ENCODE peak calls at places on chromosomes 11 and 22, in four cellular contexts. One of them, this sample, is unnamed.

GRCh38 chr22:43642319-43642718 is 169.8 kb downstream of the EFCAB6 start:
- DNase-seq in fibroblast of mammary gland: no peak
- DNase-seq in dorsolateral prefrontal cortex: no peak
- DNase-seq in pancreas: no peak
- DNase-seq in this sample: no peak

GRCh38 chr11:1252371-1253102 is 29.7 kb downstream of the MUC5B start:
- DNase-seq in fibroblast of mammary gland: no peak
- DNase-seq in pancreas: no peak
- DNase-seq in dorsolateral prefrontal cortex: no peak
- DNase-seq in this sample: no peak

GRCh38 chr11:46603704-46604308 is 10.0 kb upstream of the AMBRA1 start:
- DNase-seq in fibroblast of mammary gland: no peak
- DNase-seq in pancreas: no peak
- DNase-seq in dorsolateral prefrontal cortex: no peak
- DNase-seq in this sample: no peak

GRCh38 chr22:43884600-43885318 is 7.1 kb downstream of the PNPLA5 start:
- DNase-seq in dorsolateral prefrontal cortex: peak; percentile 58
- DNase-seq in pancreas: peak; percentile 51
- DNase-seq in fibroblast of mammary gland: peak; percentile 49
- DNase-seq in this sample: no peak

GRCh38 chr11:86692746-86693145 is 20.3 kb upstream of the ME3 start:
- DNase-seq in fibroblast of mammary gland: no peak
- DNase-seq in pancreas: no peak
- DNase-seq in dorsolateral prefrontal cortex: no peak
- DNase-seq in this sample: no peak

GRCh38 chr22:39617761-39618757 is 47.5 kb downstream of the CACNA1I start:
- DNase-seq in dorsolateral prefrontal cortex: no peak
- DNase-seq in pancreas: no peak
- DNase-seq in fibroblast of mammary gland: no peak
- DNase-seq in this sample: no peak

GRCh38 chr11:115860246-115860645 is 356.0 kb upstream of the CADM1 start:
- DNase-seq in fibroblast of mammary gland: no peak
- DNase-seq in pancreas: no peak
- DNase-seq in dorsolateral prefrontal cortex: no peak
- DNase-seq in this sample: no peak

GRCh38 chr11:60195923-60196368 is 13.1 kb upstream of the MS4A6A start:
- DNase-seq in dorsolateral prefrontal cortex: no peak
- DNase-seq in pancreas: no peak
- DNase-seq in fibroblast of mammary gland: no peak
- DNase-seq in this sample: no peak

GRCh38 chr22:38734203-38735100 is 21.3 kb downstream of the SUN2 start:
- DNase-seq in dorsolateral prefrontal cortex: peak; percentile 28
- DNase-seq in pancreas: no peak
- DNase-seq in fibroblast of mammary gland: no peak
- DNase-seq in this sample: no peak

GRCh38 chr11:47143322-47143721 is 33.4 kb downstream of the ARFGAP2 start:
- DNase-seq in pancreas: no peak
- DNase-seq in fibroblast of mammary gland: peak; percentile 57
- DNase-seq in dorsolateral prefrontal cortex: no peak
- DNase-seq in this sample: no peak

GRCh38 chr11:1814691-1815090 is 20.1 kb upstream of the SYT8 start:
- DNase-seq in fibroblast of mammary gland: no peak
- DNase-seq in pancreas: no peak
- DNase-seq in dorsolateral prefrontal cortex: no peak
- DNase-seq in this sample: no peak

GRCh38 chr11:76174330-76174729 is 32.0 kb downstream of the WNT11 start:
- DNase-seq in fibroblast of mammary gland: no peak
- DNase-seq in pancreas: no peak
- DNase-seq in dorsolateral prefrontal cortex: no peak
- DNase-seq in this sample: no peak

GRCh38 chr11:42542336-42542735 is 769.5 kb upstream of the API5 start:
- DNase-seq in dorsolateral prefrontal cortex: no peak
- DNase-seq in pancreas: no peak
- DNase-seq in fibroblast of mammary gland: no peak
- DNase-seq in this sample: no peak

GRCh38 chr11:67277231-67277961 is 11.1 kb downstream of the GRK2 start:
- DNase-seq in dorsolateral prefrontal cortex: peak; percentile 63
- DNase-seq in pancreas: no peak
- DNase-seq in fibroblast of mammary gland: peak; percentile 65
- DNase-seq in this sample: no peak

GRCh38 chr11:66259976-66260375 is 8.5 kb upstream of the RAB1B start:
- DNase-seq in fibroblast of mammary gland: no peak
- DNase-seq in pancreas: no peak
- DNase-seq in dorsolateral prefrontal cortex: no peak
- DNase-seq in this sample: no peak

GRCh38 chr22:46646531-46647211 is 26.5 kb downstream of the GRAMD4 start:
- DNase-seq in fibroblast of mammary gland: no peak
- DNase-seq in pancreas: no peak
- DNase-seq in dorsolateral prefrontal cortex: no peak
- DNase-seq in this sample: no peak

GRCh38 chr11:58227956-58228615 is 632 bp downstream of the OR10Q1 start:
- DNase-seq in pancreas: no peak
- DNase-seq in fibroblast of mammary gland: no peak
- DNase-seq in dorsolateral prefrontal cortex: peak; percentile 24
- DNase-seq in this sample: no peak

GRCh38 chr11:32448232-32448631 is 12.9 kb upstream of the WT1 start:
- DNase-seq in pancreas: no peak
- DNase-seq in fibroblast of mammary gland: peak; percentile 14
- DNase-seq in dorsolateral prefrontal cortex: no peak
- DNase-seq in this sample: peak; percentile 18

GRCh38 chr11:20597137-20597923 is 2.1 kb upstream of the SLC6A5 start:
- DNase-seq in fibroblast of mammary gland: no peak
- DNase-seq in dorsolateral prefrontal cortex: no peak
- DNase-seq in pancreas: no peak
- DNase-seq in this sample: no peak

GRCh38 chr11:126114486-126115252 is 52.0 kb upstream of the CDON start:
- DNase-seq in pancreas: no peak
- DNase-seq in fibroblast of mammary gland: no peak
- DNase-seq in dorsolateral prefrontal cortex: no peak
- DNase-seq in this sample: no peak

GRCh38 chr11:80698646-80699045 is 1257.8 kb upstream of the TENM4 start:
- DNase-seq in pancreas: no peak
- DNase-seq in dorsolateral prefrontal cortex: no peak
- DNase-seq in fibroblast of mammary gland: no peak
- DNase-seq in this sample: no peak

GRCh38 chr11:79013509-79013908 is 427.3 kb downstream of the TENM4 start:
- DNase-seq in fibroblast of mammary gland: peak; percentile 62
- DNase-seq in pancreas: no peak
- DNase-seq in dorsolateral prefrontal cortex: no peak
- DNase-seq in this sample: no peak

GRCh38 chr11:67450796-67451657 is 1.5 kb downstream of the GPR152 start:
- DNase-seq in dorsolateral prefrontal cortex: no peak
- DNase-seq in fibroblast of mammary gland: no peak
- DNase-seq in pancreas: no peak
- DNase-seq in this sample: no peak

GRCh38 chr11:8089791-8090510 is 8.9 kb downstream of the TUB start:
- DNase-seq in pancreas: peak; percentile 9
- DNase-seq in fibroblast of mammary gland: no peak
- DNase-seq in dorsolateral prefrontal cortex: no peak
- DNase-seq in this sample: no peak

GRCh38 chr11:14537134-14537599 is 17.0 kb upstream of the PSMA1 start:
- DNase-seq in dorsolateral prefrontal cortex: no peak
- DNase-seq in pancreas: peak; percentile 26
- DNase-seq in fibroblast of mammary gland: peak; percentile 36
- DNase-seq in this sample: no peak

GRCh38 chr22:24810043-24810749 is 4.2 kb downstream of the SGSM1 start:
- DNase-seq in fibroblast of mammary gland: no peak
- DNase-seq in pancreas: no peak
- DNase-seq in dorsolateral prefrontal cortex: peak; percentile 63
- DNase-seq in this sample: no peak

GRCh38 chr11:69365567-69365966 is 71.6 kb downstream of the MYEOV start:
- DNase-seq in dorsolateral prefrontal cortex: no peak
- DNase-seq in fibroblast of mammary gland: no peak
- DNase-seq in pancreas: no peak
- DNase-seq in this sample: no peak

GRCh38 chr11:8250981-8251620 is 12.6 kb downstream of the LMO1 start:
- DNase-seq in dorsolateral prefrontal cortex: peak; percentile 26
- DNase-seq in pancreas: no peak
- DNase-seq in fibroblast of mammary gland: no peak
- DNase-seq in this sample: no peak

GRCh38 chr11:95089620-95090542 is at the start of gene ENDOD1:
- DNase-seq in dorsolateral prefrontal cortex: peak; percentile 75
- DNase-seq in pancreas: peak; percentile 84
- DNase-seq in fibroblast of mammary gland: peak; percentile 73
- DNase-seq in this sample: no peak
- TF ChIP-seq CTCF in dorsolateral prefrontal cortex: peak; percentile 20
- TF ChIP-seq CTCF in pancreas: no peak
- TF ChIP-seq CTCF in fibroblast of mammary gland: no peak
- TF ChIP-seq CTCF in this sample: peak; percentile 18

GRCh38 chr11:3231851-3232744 is at the start of gene MRGPRE:
- DNase-seq in fibroblast of mammary gland: peak; percentile 23
- DNase-seq in pancreas: no peak
- DNase-seq in dorsolateral prefrontal cortex: peak; percentile 35
- DNase-seq in this sample: no peak
- H3K4me3 ChIP-seq in fibroblast of mammary gland: no peak within 1 kb of the TSS
- H3K4me3 ChIP-seq in pancreas: no peak within 1 kb of the TSS
- H3K4me3 ChIP-seq in dorsolateral prefrontal cortex: no peak within 1 kb of the TSS
- H3K4me3 ChIP-seq in this sample: no peak within 1 kb of the TSS

GRCh38 chr11:114087028-114087427 is 27.5 kb downstream of the ZBTB16 start:
- DNase-seq in dorsolateral prefrontal cortex: no peak
- DNase-seq in pancreas: no peak
- DNase-seq in fibroblast of mammary gland: no peak
- DNase-seq in this sample: no peak
- TF ChIP-seq CTCF in dorsolateral prefrontal cortex: no peak
- TF ChIP-seq CTCF in pancreas: no peak
- TF ChIP-seq CTCF in fibroblast of mammary gland: no peak
- TF ChIP-seq CTCF in this sample: no peak

GRCh38 chr22:27032121-27032761 is 374.9 kb downstream of the MIAT start:
- DNase-seq in fibroblast of mammary gland: no peak
- DNase-seq in pancreas: peak; percentile 47
- DNase-seq in dorsolateral prefrontal cortex: peak; percentile 62
- DNase-seq in this sample: no peak

GRCh38 chr22:27024982-27025381 is 367.6 kb downstream of the MIAT start:
- DNase-seq in dorsolateral prefrontal cortex: no peak
- DNase-seq in pancreas: no peak
- DNase-seq in fibroblast of mammary gland: no peak
- DNase-seq in this sample: no peak

GRCh38 chr22:27028093-27028492 is 370.7 kb downstream of the MIAT start:
- DNase-seq in pancreas: no peak
- DNase-seq in dorsolateral prefrontal cortex: no peak
- DNase-seq in fibroblast of mammary gland: no peak
- DNase-seq in this sample: no peak

DNA sequence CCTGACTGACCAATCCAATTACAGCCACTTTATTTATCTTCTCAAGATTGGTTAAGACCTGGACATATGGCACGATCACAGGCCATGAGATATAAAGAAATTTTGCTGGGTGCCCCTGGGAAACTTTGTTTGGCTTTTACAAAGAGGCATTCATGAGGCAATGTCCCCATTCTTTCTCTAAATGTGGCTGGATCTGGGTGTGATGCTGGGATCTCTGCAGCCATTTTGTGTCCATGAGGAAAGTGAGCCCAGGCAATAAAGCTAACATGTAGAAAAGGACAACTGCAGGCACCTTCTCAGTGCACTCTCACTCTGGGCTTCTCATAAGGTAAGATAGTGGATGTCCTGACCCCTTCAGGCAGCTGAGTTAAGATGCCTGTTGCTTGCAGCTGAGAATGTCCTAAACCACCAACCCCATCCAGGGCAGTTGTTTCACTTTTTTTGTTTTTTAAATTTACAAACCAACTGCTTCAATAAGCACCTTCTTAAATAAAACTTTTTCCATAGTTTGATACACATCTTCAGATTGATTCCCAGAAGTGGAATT is 372.3 kb downstream of the MIAT start:
- DNase-seq in fibroblast of mammary gland: no peak
- DNase-seq in pancreas: no peak
- DNase-seq in dorsolateral prefrontal cortex: no peak
- DNase-seq in this sample: no peak
- H3K4me3 ChIP-seq in fibroblast of mammary gland: no peak overlapping the region
- H3K4me3 ChIP-seq in pancreas: no peak overlapping the region
- H3K4me3 ChIP-seq in dorsolateral prefrontal cortex: no peak overlapping the region
- H3K4me3 ChIP-seq in this sample: no peak overlapping the region

GRCh38 chr11:4891996-4892640 is 10.4 kb downstream of the OR51T1 start:
- DNase-seq in pancreas: no peak
- DNase-seq in dorsolateral prefrontal cortex: no peak
- DNase-seq in fibroblast of mammary gland: peak; percentile 92
- DNase-seq in this sample: peak; percentile 2
- TF ChIP-seq CTCF in pancreas: no peak
- TF ChIP-seq CTCF in dorsolateral prefrontal cortex: no peak
- TF ChIP-seq CTCF in fibroblast of mammary gland: peak; percentile 14
- TF ChIP-seq CTCF in this sample: no peak

DNA sequence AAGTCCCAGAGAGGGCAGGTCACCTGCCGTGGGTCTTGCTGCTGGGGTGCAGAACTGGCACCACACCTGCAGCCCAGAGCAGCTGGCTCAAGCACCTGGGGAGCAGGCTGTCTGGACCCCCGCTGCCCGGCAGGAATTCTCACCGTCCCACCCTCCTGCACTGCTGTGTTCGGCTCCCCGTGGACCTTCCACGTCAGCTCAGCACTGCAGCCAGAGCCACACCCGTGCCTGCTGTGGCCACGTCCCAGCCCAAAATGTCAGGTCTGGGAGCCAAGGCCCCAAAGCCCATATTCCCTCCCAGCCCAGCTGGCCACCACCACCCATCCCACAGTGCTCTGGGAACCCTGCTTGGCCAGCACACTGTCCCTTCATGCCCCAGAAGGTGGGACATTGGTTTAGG is 28.0 kb upstream of the MYRF start:
- DNase-seq in dorsolateral prefrontal cortex: no peak
- DNase-seq in fibroblast of mammary gland: no peak
- DNase-seq in pancreas: no peak
- DNase-seq in this sample: no peak
- H3K4me3 ChIP-seq in dorsolateral prefrontal cortex: no peak overlapping the region
- H3K4me3 ChIP-seq in fibroblast of mammary gland: no peak overlapping the region
- H3K4me3 ChIP-seq in pancreas: no peak overlapping the region
- H3K4me3 ChIP-seq in this sample: no peak overlapping the region

GRCh38 chr11:5004429-5005274 is 10.0 kb downstream of the OR51L1 start:
- DNase-seq in dorsolateral prefrontal cortex: peak; percentile 67
- DNase-seq in pancreas: peak; percentile 62
- DNase-seq in fibroblast of mammary gland: peak; percentile 62
- DNase-seq in this sample: peak; percentile 57
- TF ChIP-seq CTCF in dorsolateral prefrontal cortex: peak; percentile 69
- TF ChIP-seq CTCF in pancreas: peak; percentile 40
- TF ChIP-seq CTCF in fibroblast of mammary gland: peak; percentile 63
- TF ChIP-seq CTCF in this sample: peak; percentile 81

DNA sequence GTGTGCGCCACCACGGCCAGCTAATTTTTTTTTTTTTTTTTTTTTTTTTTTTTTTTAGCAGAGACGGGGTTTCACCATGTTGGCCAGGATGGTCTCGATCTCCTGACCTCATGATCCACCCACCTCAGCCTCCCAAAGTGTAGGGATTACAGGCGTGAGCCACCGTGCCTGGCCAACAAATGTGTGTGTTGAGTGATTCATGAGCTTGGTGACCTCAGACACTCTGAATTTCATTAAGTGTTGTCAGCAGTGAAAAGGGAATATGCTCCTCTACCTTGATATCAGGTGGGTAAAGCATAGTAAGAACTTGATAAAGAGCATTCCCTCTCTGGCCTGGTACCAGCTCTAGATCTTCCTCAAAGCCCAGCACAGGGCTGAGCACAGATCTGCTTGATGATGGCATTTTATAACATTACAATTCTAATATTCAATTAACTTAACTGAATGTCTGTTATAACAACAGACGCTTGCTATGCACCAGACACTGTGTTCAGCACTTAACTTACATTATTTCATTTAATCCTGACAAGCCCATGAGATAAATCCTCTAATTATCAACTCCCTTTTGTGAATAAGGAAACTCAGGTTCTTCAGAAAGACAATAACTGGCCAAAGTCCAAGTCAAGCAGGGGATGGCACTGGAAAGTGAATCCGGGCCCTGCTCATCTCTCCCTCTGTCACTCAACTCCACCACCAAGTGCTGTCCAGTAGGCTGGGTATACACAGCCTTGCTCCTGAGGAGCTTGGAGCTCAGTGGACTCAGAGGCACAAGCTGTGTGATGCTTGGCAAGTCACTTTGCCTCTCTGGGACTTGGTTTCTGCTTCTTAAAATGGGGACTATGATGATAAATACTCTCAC is 13.0 kb downstream of the TBC1D10A start:
- DNase-seq in fibroblast of mammary gland: no peak
- DNase-seq in dorsolateral prefrontal cortex: no peak
- DNase-seq in pancreas: no peak
- DNase-seq in this sample: no peak
- H3K4me3 ChIP-seq in fibroblast of mammary gland: no peak overlapping the region
- H3K4me3 ChIP-seq in dorsolateral prefrontal cortex: no peak overlapping the region
- H3K4me3 ChIP-seq in pancreas: no peak overlapping the region
- H3K4me3 ChIP-seq in this sample: no peak overlapping the region

This sample was measured in LNCaP clone FGC.